ENCODE peak calls at places on chromosomes 3 and 15, in five cellular contexts. I is AG04449; C is stimulated activated CD4-positive, alpha-beta T cell treated with anti-CD3 and anti-CD28 coated beads, Interleukin-1b, Interleukin-23, amount 100 ng/mL, for 4 hours; B is cardiac muscle cell; D is WERI-Rb-1. A is an unnamed sample.
A peak's percentile ranks its signal among the peaks of the same experiment; 100 is the strongest.

GRCh38 chr3:71510485-71510884 is 73.0 kb downstream of the FOXP1 start:
- DNase-seq in D (no peak), B (peak; percentile 61), C (no peak), I (peak; percentile 52), A (peak; percentile 70)

GRCh38 chr3:23748398-23749110 is 57.2 kb upstream of the UBE2E1 start:
- DNase-seq in C (no peak), D (no peak), B (peak; percentile 70), I (peak; percentile 69), A (no peak)

GRCh38 chr3:37745079-37745478 is 116.6 kb upstream of the CTDSPL start:
- DNase-seq in I (no peak), D (peak; percentile 40), B (no peak), C (no peak), A (no peak)

GRCh38 chr15:38534691-38535090 is 29.9 kb downstream of the RASGRP1 start:
- DNase-seq in B (no peak), C (no peak), I (no peak), D (no peak), A (no peak)

GRCh38 chr15:45136378-45136764 is 6.6 kb downstream of the DUOX1 start:
- DNase-seq in B (no peak), C (no peak), I (no peak), D (no peak), A (no peak)

GRCh38 chr3:156803949-156804741 is 22.0 kb upstream of the LEKR1 start:
- DNase-seq in C (no peak), B (no peak), D (no peak), I (no peak), A (no peak)

GRCh38 chr3:37862712-37863551 is 1.3 kb downstream of the CTDSPL start:
- DNase-seq in C (no peak), B (peak; percentile 47), I (no peak), D (no peak), A (peak; percentile 8)

GRCh38 chr3:50365080-50365841 is 5.9 kb upstream of the TMEM115 start:
- DNase-seq in B (peak; percentile 76), D (no peak), C (peak; percentile 91), I (no peak), A (peak; percentile 44)

GRCh38 chr15:99744142-99744541 is 10.9 kb upstream of the LYSMD4 start:
- DNase-seq in I (no peak), C (no peak), D (no peak), B (no peak), A (no peak)

GRCh38 chr3:17478673-17479072 is 263.8 kb downstream of the TBC1D5 start:
- DNase-seq in B (peak; percentile 73), I (no peak), D (no peak), C (no peak), A (peak; percentile 15)

GRCh38 chr15:67175643-67176071 is 78.8 kb downstream of the AAGAB start:
- DNase-seq in B (peak; percentile 89), D (no peak), C (no peak), I (no peak), A (peak; percentile 59)

GRCh38 chr15:78995921-78996780 is 51.3 kb upstream of the CTSH start:
- DNase-seq in C (no peak), D (no peak), B (no peak), I (no peak), A (no peak)

GRCh38 chr3:142725352-142725739 is 1.5 kb downstream of the TRPC1 start:
- DNase-seq in B (no peak), D (no peak), I (no peak), C (no peak), A (no peak)

GRCh38 chr3:189270248-189270832 is 98.6 kb downstream of the TPRG1 start:
- DNase-seq in C (no peak), I (peak; percentile 74), B (peak; percentile 87), D (peak; percentile 51), A (peak; percentile 91)

GRCh38 chr3:99544819-99545281 is 93.5 kb upstream of the COL8A1 start:
- DNase-seq in I (no peak), C (no peak), D (no peak), B (peak; percentile 74), A (peak; percentile 16)

GRCh38 chr3:181484026-181484425 is 227.7 kb upstream of the SOX2 start:
- DNase-seq in D (no peak), C (no peak), I (no peak), B (no peak), A (no peak)

GRCh38 chr3:126607214-126607908 is 47.6 kb downstream of the TXNRD3 start:
- DNase-seq in D (no peak), B (peak; percentile 66), I (peak; percentile 24), C (no peak), A (peak; percentile 74)

GRCh38 chr3:25603703-25604102 is 61.0 kb downstream of the TOP2B start:
- DNase-seq in B (peak; percentile 37), D (no peak), C (no peak), I (no peak), A (no peak)

GRCh38 chr3:117059990-117060338 is 350.4 kb downstream of the TUSC7 start:
- DNase-seq in D (no peak), B (no peak), I (no peak), C (no peak), A (no peak)

GRCh38 chr3:30724863-30725262 is 118.5 kb downstream of the TGFBR2 start:
- DNase-seq in B (no peak), C (no peak), I (no peak), D (no peak), A (no peak)

GRCh38 chr3:12933901-12934300 is 92.5 kb upstream of the RPL32 start:
- DNase-seq in B (no peak), C (no peak), D (no peak), I (no peak), A (no peak)

A was measured in Daoy.